ENCODE peak calls at places on chromosomes 11 and 22, in eight cellular contexts. W is A549, R is Peyer's patch, T is HepG2, G is aorta, D is right lobe of liver, V is thyroid gland, C is fibroblast of lung. H is an unnamed sample.
A peak's percentile ranks its signal among the peaks of the same experiment; 100 is the strongest.

GRCh38 chr22:37409557-37409956 is 17.7 kb downstream of the ELFN2 start:
- DNase-seq in W (no peak), R (no peak), T (no peak), G (no peak), D (no peak), V (peak; percentile 4), C (no peak), H (no peak)

GRCh38 chr11:117885777-117886176 is 9.3 kb upstream of the FXYD6 start:
- DNase-seq in W (no peak), R (peak; percentile 54), T (peak; percentile 10), G (no peak), D (peak; percentile 49), V (no peak), C (no peak), H (no peak)

GRCh38 chr11:119626910-119627305 is 102.1 kb downstream of the NECTIN1 start:
- DNase-seq in W (no peak), R (no peak), T (no peak), G (no peak), D (no peak), V (no peak), C (no peak), H (no peak)

GRCh38 chr11:17498058-17498457 is 21.4 kb upstream of the ABCC8 start:
- DNase-seq in W (no peak), R (no peak), T (no peak), G (no peak), D (no peak), V (no peak), C (no peak), H (no peak)

GRCh38 chr22:48887394-48888332 is 940.0 kb downstream of the BRD1 start:
- DNase-seq in W (no peak), R (no peak), T (no peak), G (no peak), D (no peak), V (no peak), C (no peak), H (no peak)

GRCh38 chr11:134118016-134118415 is 49.1 kb downstream of the JAM3 start:
- DNase-seq in W (no peak), R (no peak), T (no peak), G (no peak), D (no peak), V (no peak), C (peak; percentile 43), H (no peak)

GRCh38 chr11:34654491-34655334 is 33.8 kb downstream of the EHF start:
- DNase-seq in W (peak; percentile 98), R (no peak), T (peak; percentile 99), G (no peak), D (peak; percentile 95), V (peak; percentile 32), C (peak; percentile 53), H (peak; percentile 54)

GRCh38 chr11:19232910-19233503 is 7.7 kb downstream of the E2F8 start:
- DNase-seq in W (peak; percentile 37), R (no peak), T (no peak), G (no peak), D (no peak), V (no peak), C (peak; percentile 94), H (no peak)

GRCh38 chr22:23282986-23283385 is 102.7 kb downstream of the BCR start:
- DNase-seq in W (no peak), R (no peak), T (no peak), G (no peak), D (no peak), V (no peak), C (no peak), H (no peak)

GRCh38 chr22:23281406-23282088 is 101.2 kb downstream of the BCR start:
- DNase-seq in W (peak; percentile 61), R (peak; percentile 93), T (peak; percentile 66), G (peak; percentile 97), D (peak; percentile 84), V (peak; percentile 85), C (peak; percentile 68), H (peak; percentile 90)

GRCh38 chr22:23281053-23281405 is 100.7 kb downstream of the BCR start:
- DNase-seq in W (no peak), R (no peak), T (no peak), G (no peak), D (no peak), V (no peak), C (no peak), H (no peak)

GRCh38 chr22:23282516-23282915 is 102.2 kb downstream of the BCR start:
- DNase-seq in W (no peak), R (no peak), T (no peak), G (no peak), D (no peak), V (no peak), C (no peak), H (no peak)

GRCh38 chr22:23282089-23282501 is 101.8 kb downstream of the BCR start:
- DNase-seq in W (peak; percentile 54), R (peak; percentile 75), T (no peak), G (peak; percentile 97), D (no peak), V (peak; percentile 58), C (peak; percentile 91), H (no peak)
- H3K4me1 ChIP-seq in W (peaks cover 27% of the 10 kb centered on the region), R (no peaks in the 10 kb centered on the region), T (peaks cover 38% of the 10 kb centered on the region), G (no peaks in the 10 kb centered on the region), D (no peaks in the 10 kb centered on the region), V (peaks cover 20% of the 10 kb centered on the region), C (no peaks in the 10 kb centered on the region), H (no peaks in the 10 kb centered on the region)

GRCh38 chr11:94738746-94739145 is 29.4 kb upstream of the AMOTL1 start:
- DNase-seq in W (no peak), R (no peak), T (no peak), G (no peak), D (no peak), V (no peak), C (no peak), H (no peak)
- H3K4me1 ChIP-seq in W (peaks cover 70% of the 10 kb centered on the region), R (no peaks in the 10 kb centered on the region), T (peaks cover 9% of the 10 kb centered on the region), G (no peaks in the 10 kb centered on the region), D (no peaks in the 10 kb centered on the region), V (peaks cover 4% of the 10 kb centered on the region), C (peaks cover 2% of the 10 kb centered on the region), H (no peaks in the 10 kb centered on the region)

GRCh38 chr22:41369837-41370236 is 11.9 kb upstream of the TEF start:
- DNase-seq in W (no peak), R (no peak), T (no peak), G (no peak), D (no peak), V (peak; percentile 41), C (no peak), H (no peak)
- H3K4me1 ChIP-seq in W (peaks cover 8% of the 10 kb centered on the region), R (no peaks in the 10 kb centered on the region), T (peaks cover 37% of the 10 kb centered on the region), G (no peaks in the 10 kb centered on the region), D (no peaks in the 10 kb centered on the region), V (peaks cover 32% of the 10 kb centered on the region), C (peaks cover 13% of the 10 kb centered on the region), H (peaks cover 10% of the 10 kb centered on the region)

GRCh38 chr22:46107753-46108563 is 42.4 kb upstream of the PPARA start:
- DNase-seq in W (no peak), R (no peak), T (no peak), G (no peak), D (no peak), V (no peak), C (no peak), H (no peak)

GRCh38 chr22:46105494-46106278 is 44.6 kb upstream of the PPARA start:
- DNase-seq in W (peak; percentile 85), R (peak; percentile 85), T (peak; percentile 87), G (no peak), D (peak; percentile 69), V (no peak), C (peak; percentile 93), H (no peak)

GRCh38 chr22:46108564-46109473 is 41.5 kb upstream of the PPARA start:
- DNase-seq in W (peak; percentile 73), R (no peak), T (peak; percentile 42), G (no peak), D (peak; percentile 80), V (peak; percentile 51), C (peak; percentile 71), H (peak; percentile 61)

GRCh38 chr22:46106279-46107022 is 43.9 kb upstream of the PPARA start:
- DNase-seq in W (no peak), R (no peak), T (no peak), G (no peak), D (peak; percentile 69), V (no peak), C (no peak), H (no peak)

GRCh38 chr22:46107089-46107664 is 43.1 kb upstream of the PPARA start:
- DNase-seq in W (no peak), R (no peak), T (no peak), G (no peak), D (peak; percentile 85), V (peak; percentile 85), C (no peak), H (no peak)
- H3K4me1 ChIP-seq in W (peaks cover 99% of the 10 kb centered on the region), R (peaks cover 23% of the 10 kb centered on the region), T (peaks cover 55% of the 10 kb centered on the region), G (no peaks in the 10 kb centered on the region), D (no peaks in the 10 kb centered on the region), V (peaks cover 38% of the 10 kb centered on the region), C (peaks cover 71% of the 10 kb centered on the region), H (no peaks in the 10 kb centered on the region)

DNA sequence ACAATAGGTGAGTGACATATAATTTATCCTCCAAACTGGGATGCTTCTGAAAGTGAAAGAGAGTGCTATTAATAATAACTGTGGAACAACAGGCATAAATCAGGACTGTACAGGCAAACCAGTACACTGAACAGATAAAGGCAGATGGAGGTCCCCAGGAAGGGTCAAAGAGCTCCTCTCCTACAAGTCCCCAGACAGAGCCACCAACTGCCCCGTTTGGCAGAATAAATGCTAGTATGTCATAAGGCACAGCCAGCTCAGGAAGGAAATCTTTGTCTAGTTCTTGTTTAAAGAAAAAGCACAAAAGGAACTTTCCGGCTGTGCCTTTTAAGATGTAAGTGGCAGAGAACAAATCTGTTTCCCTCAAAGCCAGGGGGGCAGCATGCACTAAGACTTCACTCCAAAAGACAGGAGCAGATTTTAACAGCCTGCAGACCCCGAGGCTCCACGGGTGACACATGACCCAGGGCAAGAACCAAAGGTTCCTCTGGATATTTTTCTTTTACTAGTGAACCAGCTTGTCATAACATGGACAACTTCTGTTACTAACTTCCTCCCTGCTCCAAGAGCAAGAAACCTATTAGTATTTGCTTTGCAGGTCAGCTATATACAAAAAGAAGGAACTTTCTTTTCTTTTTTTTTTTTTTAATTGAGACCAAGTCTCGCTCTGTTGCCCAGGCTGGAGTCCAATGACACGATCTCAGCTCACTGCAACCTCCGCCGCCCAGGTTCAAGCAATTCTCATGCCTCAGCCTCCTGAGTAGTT is 50.2 kb downstream of the MYH9 start:
- DNase-seq in W (no peak), R (no peak), T (no peak), G (no peak), D (no peak), V (peak; percentile 37), C (no peak), H (no peak)
- H3K4me1 ChIP-seq in W (peaks cover 84% of the 10 kb centered on the region), R (peaks cover 18% of the 10 kb centered on the region), T (peaks cover 38% of the 10 kb centered on the region), G (peaks cover 15% of the 10 kb centered on the region), D (no peaks in the 10 kb centered on the region), V (peaks cover 48% of the 10 kb centered on the region), C (peaks cover 80% of the 10 kb centered on the region), H (no peaks in the 10 kb centered on the region)

H was measured in HAP-1.